ENCODE peak calls at places on chromosomes 3 and 15, in seven cellular contexts. W is ovary, V is transverse colon, S is stomach, N is HepG2, E is K562, B is upper lobe of left lung. Y is an unnamed sample.
A peak's percentile ranks its signal among the peaks of the same experiment; 100 is the strongest.

GRCh38 chr15:82873000-82873680 is 63.7 kb downstream of the WHAMM start:
- DNase-seq in W (no peak), V (no peak), S (peak; percentile 22), N (no peak), E (no peak), B (no peak), Y (no peak)

GRCh38 chr3:164452707-164453106 is 625.6 kb downstream of the SI start:
- DNase-seq in W (no peak), V (no peak), S (no peak), N (no peak), E (no peak), B (no peak), Y (no peak)

GRCh38 chr15:70091649-70092461 is 5.9 kb downstream of the TLE3 start:
- DNase-seq in W (no peak), V (peak; percentile 52), S (peak; percentile 67), N (peak; percentile 60), E (peak; percentile 47), B (no peak), Y (no peak)

GRCh38 chr3:31377045-31377642 is 155.6 kb upstream of the STT3B start:
- DNase-seq in W (no peak), V (no peak), S (peak; percentile 32), N (peak; percentile 100), E (no peak), B (no peak), Y (no peak)

GRCh38 chr15:78415284-78415683 is 22.7 kb upstream of the IREB2 start:
- DNase-seq in W (no peak), V (no peak), S (no peak), N (no peak), E (peak; percentile 21), B (no peak), Y (no peak)

GRCh38 chr15:39919740-39920509 is at the start of gene GPR176:
- DNase-seq in W (no peak), V (peak; percentile 22), S (no peak), N (no peak), E (no peak), B (peak; percentile 89), Y (no peak)

GRCh38 chr3:21835266-21835665 is 84.3 kb upstream of the ZNF385D start:
- DNase-seq in W (no peak), V (no peak), S (no peak), N (no peak), E (no peak), B (no peak), Y (no peak)

GRCh38 chr3:128343287-128344045 is 123.2 kb downstream of the DNAJB8 start:
- DNase-seq in W (no peak), V (no peak), S (peak; percentile 47), N (peak; percentile 90), E (peak; percentile 72), B (no peak), Y (no peak)

GRCh38 chr3:144556392-144556791 is 584.8 kb downstream of the DIPK2A start:
- DNase-seq in W (no peak), V (no peak), S (no peak), N (no peak), E (no peak), B (no peak), Y (no peak)

GRCh38 chr15:55907797-55908196 is 85.6 kb downstream of the NEDD4 start:
- DNase-seq in W (no peak), V (no peak), S (no peak), N (no peak), E (no peak), B (no peak), Y (no peak)

GRCh38 chr3:10936686-10937085 is 55.9 kb upstream of the SLC6A1 start:
- DNase-seq in W (no peak), V (no peak), S (no peak), N (no peak), E (no peak), B (no peak), Y (no peak)

GRCh38 chr3:11434017-11434526 is 161.9 kb downstream of the ATG7 start:
- DNase-seq in W (peak; percentile 53), V (peak; percentile 15), S (no peak), N (no peak), E (no peak), B (no peak), Y (peak; percentile 40)

GRCh38 chr3:40979962-40980361 is 219.3 kb upstream of the CTNNB1 start:
- DNase-seq in W (no peak), V (no peak), S (no peak), N (no peak), E (no peak), B (no peak), Y (no peak)

GRCh38 chr15:57367556-57367955 is 8.7 kb upstream of the CGNL1 start:
- DNase-seq in W (no peak), V (no peak), S (no peak), N (no peak), E (no peak), B (no peak), Y (no peak)

GRCh38 chr15:83449250-83449671 is 2.1 kb downstream of the SH3GL3 start:
- DNase-seq in W (no peak), V (no peak), S (no peak), N (no peak), E (no peak), B (no peak), Y (no peak)

GRCh38 chr3:157098823-157099185 is 61.1 kb downstream of the CCNL1 start:
- DNase-seq in W (no peak), V (no peak), S (no peak), N (no peak), E (no peak), B (no peak), Y (no peak)

GRCh38 chr3:37779289-37780152 is 82.2 kb upstream of the CTDSPL start:
- DNase-seq in W (no peak), V (no peak), S (no peak), N (peak; percentile 66), E (peak; percentile 86), B (no peak), Y (no peak)

GRCh38 chr3:162142511-162142910 is 645.9 kb downstream of the OTOL1 start:
- DNase-seq in W (no peak), V (no peak), S (no peak), N (no peak), E (no peak), B (no peak), Y (no peak)

GRCh38 chr3:138914870-138915502 is 32.0 kb downstream of the FOXL2 start:
- DNase-seq in W (no peak), V (no peak), S (no peak), N (peak; percentile 87), E (peak; percentile 67), B (no peak), Y (no peak)

GRCh38 chr3:108153451-108153981 is 62.7 kb upstream of the CD47 start:
- DNase-seq in W (no peak), V (peak; percentile 66), S (peak; percentile 39), N (peak; percentile 37), E (peak; percentile 9), B (no peak), Y (no peak)

GRCh38 chr15:90095521-90095959 is 6.7 kb downstream of the IDH2 start:
- DNase-seq in W (no peak), V (no peak), S (peak; percentile 70), N (peak; percentile 70), E (no peak), B (no peak), Y (no peak)

GRCh38 chr3:107637416-107638182 is 114.8 kb downstream of the BBX start:
- DNase-seq in W (no peak), V (no peak), S (no peak), N (no peak), E (no peak), B (no peak), Y (no peak)

GRCh38 chr3:40915346-40915865 is 283.9 kb upstream of the CTNNB1 start:
- DNase-seq in W (no peak), V (no peak), S (no peak), N (no peak), E (no peak), B (no peak), Y (no peak)

GRCh38 chr15:73442968-73443367 is at the start of gene REC114:
- DNase-seq in W (no peak), V (no peak), S (no peak), N (no peak), E (peak; percentile 17), B (peak; percentile 47), Y (no peak)

GRCh38 chr3:59935025-59935424 is 885.2 kb upstream of the CFAP20DC start:
- DNase-seq in W (no peak), V (no peak), S (no peak), N (no peak), E (no peak), B (no peak), Y (no peak)

GRCh38 chr15:56484284-56484683 is 19.3 kb upstream of the MNS1 start:
- DNase-seq in W (no peak), V (no peak), S (no peak), N (no peak), E (no peak), B (no peak), Y (no peak)

GRCh38 chr3:54123538-54124196 is 1.3 kb downstream of the CACNA2D3 start:
- DNase-seq in W (peak; percentile 26), V (no peak), S (no peak), N (no peak), E (no peak), B (no peak), Y (no peak)
- H3K27me3 ChIP-seq in W (no peaks in the 10 kb centered on the region), V (peaks cover 82% of the 10 kb centered on the region), S (peaks cover 40% of the 10 kb centered on the region), N (peaks cover 2% of the 10 kb centered on the region), E (peaks cover 5% of the 10 kb centered on the region), B (peaks cover 18% of the 10 kb centered on the region), Y (no peaks in the 10 kb centered on the region)

GRCh38 chr15:44207643-44208042 is 12.6 kb upstream of the FRMD5 start:
- DNase-seq in W (no peak), V (no peak), S (no peak), N (no peak), E (no peak), B (no peak), Y (no peak)
- TF ChIP-seq EP300 in W (no peak), V (no peak), S (no peak), N (no peak), E (no peak), B (no peak), Y (no peak)

GRCh38 chr3:125054436-125055164 is 1.2 kb downstream of the HEG1 start:
- DNase-seq in W (no peak), V (no peak), S (no peak), N (peak; percentile 85), E (no peak), B (no peak), Y (peak; percentile 46)
- TF ChIP-seq POLR2A in W (peak; percentile 28), V (peak; percentile 48), S (no peak), N (peak; percentile 74), E (no peak), B (no peak), Y (peak; percentile 14)

DNA sequence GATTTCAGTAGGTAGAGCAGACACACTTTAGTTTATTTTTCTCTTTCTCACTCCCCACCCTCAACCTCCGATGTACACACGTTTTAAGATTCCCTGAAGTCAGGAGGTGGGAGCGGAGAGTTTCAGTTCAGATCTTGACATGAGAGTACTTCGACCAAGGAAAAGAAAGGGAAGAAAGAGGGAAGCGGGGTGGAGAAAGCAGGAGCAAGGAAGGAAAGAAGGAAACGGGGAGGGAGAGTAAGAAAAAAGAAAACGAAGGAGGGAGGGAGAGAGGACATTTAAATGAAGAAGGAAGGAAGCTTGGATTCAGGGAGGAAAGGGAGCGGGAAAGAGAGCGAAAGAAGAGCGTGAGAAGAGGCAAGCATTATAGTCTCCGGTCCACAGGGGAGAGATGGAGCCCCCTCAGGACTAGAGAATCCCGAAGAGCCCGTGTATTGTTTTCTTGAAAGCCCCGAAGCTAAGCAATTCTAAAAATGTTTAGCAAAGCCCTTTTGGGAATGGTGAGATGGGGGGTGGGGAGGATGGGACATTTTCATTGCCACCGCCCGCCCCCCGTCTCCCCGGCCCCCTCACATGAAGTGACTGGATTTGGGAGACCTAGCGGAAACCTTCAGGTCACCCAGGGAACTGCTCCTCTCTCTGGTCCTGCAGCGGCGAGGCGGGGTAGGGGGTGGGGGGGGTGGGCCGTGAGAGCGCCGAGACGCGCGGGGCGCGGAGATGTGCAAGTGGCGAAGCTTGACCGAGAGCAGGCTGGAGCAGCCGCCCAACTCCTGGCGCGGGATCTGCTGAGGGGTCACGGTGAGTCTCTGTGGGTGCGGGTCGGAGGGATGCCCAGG is 942 bp upstream of the MME start:
- DNase-seq in W (no peak), V (no peak), S (no peak), N (no peak), E (peak; percentile 28), B (no peak), Y (no peak)
- H3K27me3 ChIP-seq in W (no peaks in the 10 kb centered on the region), V (peaks cover 61% of the 10 kb centered on the region), S (peaks cover 15% of the 10 kb centered on the region), N (no peaks in the 10 kb centered on the region), E (peaks cover 14% of the 10 kb centered on the region), B (peaks cover 7% of the 10 kb centered on the region), Y (no peaks in the 10 kb centered on the region)